ENCODE peak calls at places on chromosomes 11 and 22, in six cellular contexts. X is activated T-helper 1 cell treated with Interleukin-2 at 50 U/mL for 16 hours, Z is ELF-1, T is KBM-7, K is astrocyte of the hippocampus, P is heart left ventricle. H is an unnamed sample.

GRCh38 chr11:85941380-85941973 is 86.3 kb downstream of the CCDC83 start:
- DNase-seq in X (no peak), Z (peak; percentile 47), T (peak; percentile 70), K (peak; percentile 72), P (peak; percentile 51), H (no peak)

GRCh38 chr11:126766425-126766824 is 234.1 kb downstream of the KIRREL3 start:
- DNase-seq in X (no peak), Z (no peak), T (no peak), K (no peak), P (no peak), H (no peak)

GRCh38 chr22:38719196-38719595 is 13.5 kb downstream of the GTPBP1 start:
- DNase-seq in X (no peak), Z (no peak), T (no peak), K (no peak), P (no peak), H (no peak)

GRCh38 chr11:69233761-69234136 is 60.2 kb upstream of the MYEOV start:
- DNase-seq in X (no peak), Z (no peak), T (no peak), K (no peak), P (peak; percentile 4), H (no peak)

GRCh38 chr22:46007003-46007847 is 30.3 kb upstream of the WNT7B start:
- DNase-seq in X (no peak), Z (peak; percentile 50), T (no peak), K (peak; percentile 79), P (peak; percentile 76), H (no peak)

GRCh38 chr22:38233427-38233826 is 31.6 kb downstream of the MAFF start:
- DNase-seq in X (no peak), Z (no peak), T (no peak), K (no peak), P (no peak), H (no peak)

GRCh38 chr22:24155597-24156145 is 25.6 kb upstream of the SUSD2 start:
- DNase-seq in X (peak; percentile 27), Z (peak; percentile 50), T (peak; percentile 64), K (peak; percentile 87), P (peak; percentile 87), H (peak; percentile 29)

GRCh38 chr22:42621505-42622002 is 6.9 kb upstream of the POLDIP3 start:
- DNase-seq in X (peak; percentile 27), Z (peak; percentile 95), T (peak; percentile 60), K (peak; percentile 88), P (peak; percentile 64), H (peak; percentile 48)

GRCh38 chr22:44831885-44832284 is 79.5 kb downstream of the ARHGAP8 start:
- DNase-seq in X (no peak), Z (no peak), T (no peak), K (no peak), P (no peak), H (no peak)

H was measured in CD4-positive, alpha-beta T cell.